ENCODE peak calls at places on chromosomes 1 and 21, in four cellular contexts. R, Y, K and M are unnamed samples. For H3K27me3, the result is how much of the 10 kb centered on the place peaks cover.

GRCh38 chr1:145961425-145962156 is 2.8 kb downstream of the ANKRD34A start:
- DNase-seq in K (no peak), R (peak), Y (peak), M (peak)

GRCh38 chr1:154843913-154844681 is 26.0 kb downstream of the KCNN3 start:
- DNase-seq in Y (no peak), K (no peak), R (no peak), M (no peak)

GRCh38 chr1:36359383-36359782 is 26.3 kb downstream of the STK40 start:
- DNase-seq in R (no peak), K (no peak), Y (no peak), M (no peak)

GRCh38 chr1:17586172-17586963 is 46.9 kb downstream of the ARHGEF10L start:
- DNase-seq in Y (no peak), R (no peak), K (no peak), M (no peak)

GRCh38 chr1:228477263-228477662 is 9.9 kb upstream of the RNF187 start:
- DNase-seq in K (no peak), Y (no peak), R (no peak), M (no peak)

GRCh38 chr1:110689868-110690267 is 15.1 kb upstream of the KCNA3 start:
- DNase-seq in R (no peak), K (no peak), Y (no peak), M (no peak)

GRCh38 chr1:7856345-7856744 is 3.5 kb upstream of the UTS2 start:
- DNase-seq in Y (no peak), R (no peak), K (peak), M (no peak)

GRCh38 chr1:202879128-202879527 is 9.8 kb downstream of the RABIF start:
- DNase-seq in K (no peak), Y (no peak), R (no peak), M (no peak)

GRCh38 chr21:26555554-26555953 is 17.5 kb downstream of the CYYR1 start:
- DNase-seq in Y (no peak), R (no peak), K (no peak), M (no peak)

GRCh38 chr1:207825719-207826556 is 74.1 kb downstream of the CD46 start:
- DNase-seq in Y (peak), R (peak), K (no peak), M (peak)

GRCh38 chr1:51506537-51506936 is 12.5 kb downstream of the EPS15 start:
- DNase-seq in R (peak), K (no peak), Y (no peak), M (no peak)

GRCh38 chr1:165877940-165878556 is 50.6 kb downstream of the UCK2 start:
- DNase-seq in Y (no peak), K (no peak), R (no peak), M (no peak)

GRCh38 chr1:20590313-20590777 is 1.4 kb downstream of the CDA start:
- DNase-seq in K (no peak), Y (no peak), R (no peak), M (no peak)

GRCh38 chr1:233907139-233907538 is 2.7 kb downstream of the SLC35F3 start:
- DNase-seq in Y (no peak), R (no peak), K (no peak), M (no peak)

GRCh38 chr1:26387447-26387846 is 14.9 kb upstream of the ZNF683 start:
- DNase-seq in Y (no peak), K (no peak), R (no peak), M (no peak)

GRCh38 chr1:84688461-84689061 is 1.7 kb downstream of the SSX2IP start:
- DNase-seq in K (no peak), Y (no peak), R (no peak), M (no peak)

GRCh38 chr1:53511933-53512806 is 53.0 kb downstream of the DMRTB1 start:
- DNase-seq in K (no peak), R (peak), Y (no peak), M (no peak)

GRCh38 chr1:245304698-245305097 is 149.9 kb downstream of the KIF26B start:
- DNase-seq in Y (no peak), K (no peak), R (no peak), M (no peak)

GRCh38 chr1:107444302-107444701 is 303.5 kb downstream of the NTNG1 start:
- DNase-seq in K (no peak), Y (no peak), R (no peak), M (no peak)

GRCh38 chr1:37437058-37437457 is 37.3 kb upstream of the ZC3H12A start:
- DNase-seq in R (no peak), Y (no peak), K (no peak), M (no peak)

GRCh38 chr1:234139966-234140365 is 233.3 kb upstream of the COA6 start:
- DNase-seq in R (no peak), Y (no peak), K (no peak), M (no peak)

GRCh38 chr1:223102797-223103533 is 40.1 kb downstream of the TLR5 start:
- DNase-seq in R (peak), K (no peak), Y (no peak), M (no peak)

GRCh38 chr1:246987083-246987690 is 20.7 kb downstream of the ZNF695 start:
- DNase-seq in R (no peak), K (no peak), Y (no peak), M (no peak)

GRCh38 chr1:8015809-8016165 is 10.3 kb downstream of the ERRFI1 start:
- DNase-seq in R (no peak), K (no peak), Y (no peak), M (no peak)

GRCh38 chr1:202237052-202237451 is 43.5 kb downstream of the LGR6 start:
- DNase-seq in Y (no peak), K (no peak), R (no peak), M (no peak)

GRCh38 chr1:178119623-178120022 is 25.7 kb downstream of the RASAL2 start:
- DNase-seq in R (no peak), Y (no peak), K (no peak), M (no peak)

GRCh38 chr1:228307218-228308023 is 99.2 kb downstream of the TRIM11 start:
- DNase-seq in K (no peak), Y (no peak), R (no peak), M (no peak)

GRCh38 chr1:31479801-31480200 is 66.8 kb downstream of the SERINC2 start:
- DNase-seq in Y (no peak), K (no peak), R (no peak), M (no peak)

GRCh38 chr1:196400478-196401453 is 207.5 kb downstream of the KCNT2 start:
- DNase-seq in R (peak), K (no peak), Y (no peak), M (no peak)

GRCh38 chr1:26224606-26225005 is 9.4 kb upstream of the CEP85 start:
- DNase-seq in Y (no peak), K (no peak), R (no peak), M (no peak)

GRCh38 chr1:152397474-152397873 is 16.6 kb downstream of the CRNN start:
- DNase-seq in Y (no peak), K (no peak), R (no peak), M (no peak)
- TF ChIP-seq CTCF in Y (no peak), K (no peak), R (no peak), M (no peak)

GRCh38 chr1:109444376-109444775 is 18.1 kb upstream of the PSMA5 start:
- DNase-seq in Y (no peak), K (no peak), R (no peak), M (no peak)
- H3K27me3 ChIP-seq in Y (under half), K (under half), R (under half), M (under half)

GRCh38 chr21:28337319-28337718 is 655.4 kb downstream of the LTN1 start:
- DNase-seq in Y (no peak), R (no peak), K (no peak), M (no peak)

GRCh38 chr21:28334407-28334806 is 658.3 kb downstream of the LTN1 start:
- DNase-seq in Y (no peak), R (no peak), K (no peak), M (no peak)

GRCh38 chr21:28333455-28334108 is 659.1 kb downstream of the LTN1 start:
- DNase-seq in K (no peak), Y (no peak), R (no peak), M (no peak)

GRCh38 chr21:28338906-28339305 is 653.8 kb downstream of the LTN1 start:
- DNase-seq in Y (no peak), R (peak), K (no peak), M (no peak)

DNA sequence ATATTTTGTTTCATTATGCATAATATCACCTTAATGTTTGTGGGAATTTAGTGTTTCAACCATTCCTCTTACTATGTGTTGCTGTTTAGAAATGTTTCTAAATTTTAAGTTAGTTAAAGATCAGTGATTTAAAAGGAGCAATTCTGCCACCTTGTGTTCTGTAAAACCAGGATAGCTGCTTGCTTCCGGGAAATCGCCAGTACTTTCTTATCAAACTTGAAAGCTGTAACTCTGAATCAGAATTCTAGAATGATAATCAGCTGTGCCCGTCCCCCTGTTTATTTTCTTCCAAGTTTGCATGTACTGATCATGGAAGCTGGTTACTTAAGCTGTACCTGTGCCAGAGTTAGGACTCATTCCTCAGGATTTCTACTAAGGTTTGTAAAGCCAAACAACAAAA is 656.4 kb downstream of the LTN1 start:
- DNase-seq in R (peak), Y (no peak), K (no peak), M (no peak)
- H3K27ac ChIP-seq in R (peak), Y (no peak), K (peak), M (no peak)

GRCh38 chr1:54834007-54834541 is 33.0 kb upstream of the TTC22 start:
- DNase-seq in R (no peak), Y (no peak), K (no peak), M (no peak)

GRCh38 chr1:54835970-54836369 is 34.8 kb upstream of the TTC22 start:
- DNase-seq in R (no peak), Y (no peak), K (no peak), M (no peak)

GRCh38 chr1:54836594-54836993 is 35.5 kb upstream of the TTC22 start:
- DNase-seq in K (peak), Y (no peak), R (no peak), M (no peak)

GRCh38 chr1:54837002-54837853 is 36.1 kb upstream of the TTC22 start:
- DNase-seq in R (no peak), K (peak), Y (no peak), M (no peak)

GRCh38 chr1:54835131-54835898 is 34.2 kb upstream of the TTC22 start:
- DNase-seq in Y (no peak), R (no peak), K (peak), M (no peak)
- TF ChIP-seq CTCF in Y (no peak), R (no peak), K (no peak), M (no peak)

DNA sequence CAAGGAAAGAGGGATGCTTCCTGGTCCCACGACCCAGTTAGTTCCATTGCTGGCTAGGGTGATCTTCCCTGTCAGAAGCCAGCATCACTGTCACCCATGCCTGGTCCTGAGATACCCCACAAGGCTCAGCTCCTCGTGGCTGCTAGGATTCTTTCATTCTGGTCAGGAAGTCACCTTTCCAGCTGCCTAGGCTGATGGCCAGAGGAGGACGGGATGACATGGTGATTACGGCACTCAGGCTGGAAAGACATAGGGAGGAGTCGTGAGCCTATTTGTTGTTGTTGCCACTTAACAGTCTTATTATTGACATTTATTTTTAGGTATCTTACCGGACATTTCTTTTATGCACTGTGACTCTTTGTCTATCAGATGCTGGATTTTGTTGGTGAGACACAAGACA is 20.0 kb upstream of the MAPKAPK2 start:
- DNase-seq in K (no peak), Y (no peak), R (no peak), M (no peak)
- H3K27me3 ChIP-seq in K (under half), Y (under half), R (under half), M (under half)

GRCh38 chr1:217009376-217009775 is 286.1 kb upstream of the ESRRG start:
- DNase-seq in R (no peak), Y (no peak), K (no peak), M (no peak)
- H3K27ac ChIP-seq in R (no peak), Y (no peak), K (no peak), M (no peak)

DNA sequence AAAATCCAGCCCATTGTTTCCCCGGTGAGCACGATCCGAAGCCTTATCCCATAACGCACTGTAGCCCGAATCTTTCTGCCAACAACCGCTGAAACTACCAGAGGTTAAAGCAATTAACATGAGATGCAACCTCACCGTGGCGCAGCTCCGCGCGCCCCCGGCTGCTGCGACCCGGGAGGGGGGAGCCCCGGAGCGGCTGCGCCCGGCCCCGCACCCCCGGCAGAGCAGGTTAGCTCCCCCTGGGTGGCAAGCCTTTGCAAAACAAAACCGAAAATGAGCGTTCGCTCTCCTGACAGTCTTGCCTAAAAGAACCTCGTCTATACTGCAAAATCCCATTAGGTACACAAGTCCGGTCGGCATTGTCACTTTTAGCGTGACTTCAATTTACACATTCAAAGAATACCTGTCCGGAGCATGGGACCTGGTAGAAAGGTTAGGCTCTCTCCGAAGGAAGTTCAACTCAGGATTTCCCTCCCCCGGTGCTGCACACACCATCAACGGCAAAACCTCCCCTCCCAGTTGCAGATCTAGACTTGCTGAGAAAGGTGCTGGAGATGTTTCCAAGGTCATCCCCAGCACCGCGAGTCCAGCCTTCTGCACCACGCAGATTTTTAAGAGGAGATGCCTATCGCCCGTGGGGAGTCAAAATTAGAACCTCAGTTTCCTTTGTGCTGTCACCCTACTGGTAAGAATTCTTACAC is 107.5 kb downstream of the ZNF281 start:
- DNase-seq in R (peak), K (no peak), Y (peak), M (peak)
- TF ChIP-seq CTCF in R (no peak), K (no peak), Y (no peak), M (no peak)

GRCh38 chr21:35147439-35147838 is 98.3 kb upstream of the RUNX1 start:
- DNase-seq in Y (no peak), K (no peak), R (no peak), M (no peak)
- H3K27me3 ChIP-seq in Y (under half), K (under half), R (under half), M (under half)

GRCh38 chr1:116409751-116410182 is 36.7 kb downstream of the ATP1A1 start:
- DNase-seq in R (no peak), Y (no peak), K (no peak), M (no peak)

GRCh38 chr1:116412480-116412798 is 39.4 kb downstream of the ATP1A1 start:
- DNase-seq in K (no peak), Y (no peak), R (no peak), M (no peak)

GRCh38 chr1:116412898-116413297 is 39.9 kb downstream of the ATP1A1 start:
- DNase-seq in K (no peak), Y (no peak), R (no peak), M (no peak)

GRCh38 chr1:116413414-116413813 is 40.4 kb downstream of the ATP1A1 start:
- DNase-seq in R (no peak), Y (no peak), K (no peak), M (no peak)

DNA sequence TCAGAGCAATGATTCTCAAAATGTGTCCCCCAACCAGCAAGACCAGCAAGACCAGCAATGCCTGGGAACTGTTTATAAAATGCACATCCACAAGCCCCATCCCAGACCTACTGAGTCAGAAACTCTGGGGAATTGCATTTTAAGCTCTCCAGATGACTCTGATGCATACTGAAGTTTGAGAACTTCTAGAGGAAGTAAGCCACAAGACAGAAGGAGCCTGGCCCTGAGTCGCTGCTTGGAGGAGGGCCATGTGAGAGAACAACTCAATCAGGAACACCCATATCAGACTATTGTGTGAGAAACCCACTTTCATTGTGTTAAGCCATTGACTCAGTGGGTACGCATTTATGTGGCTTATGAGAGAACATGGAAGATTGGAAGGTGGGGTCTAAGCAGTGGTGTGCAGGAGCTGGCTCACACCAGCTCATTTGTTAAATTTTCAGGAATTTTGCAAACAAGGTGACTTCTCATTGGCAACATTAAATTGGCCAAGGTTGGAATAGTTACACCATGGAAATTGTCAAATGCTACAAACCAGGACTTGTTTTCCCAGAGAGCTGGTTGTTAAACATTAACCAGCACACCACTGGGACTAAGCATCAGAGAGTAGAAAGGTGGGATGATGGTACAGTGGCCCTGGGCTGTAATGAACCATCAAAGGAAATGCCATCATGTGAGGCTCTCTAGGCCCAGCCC is 38.9 kb downstream of the ATP1A1 start:
- DNase-seq in R (no peak), K (no peak), Y (no peak), M (no peak)
- H3K27ac ChIP-seq in R (no peak), K (no peak), Y (no peak), M (no peak)

DNA sequence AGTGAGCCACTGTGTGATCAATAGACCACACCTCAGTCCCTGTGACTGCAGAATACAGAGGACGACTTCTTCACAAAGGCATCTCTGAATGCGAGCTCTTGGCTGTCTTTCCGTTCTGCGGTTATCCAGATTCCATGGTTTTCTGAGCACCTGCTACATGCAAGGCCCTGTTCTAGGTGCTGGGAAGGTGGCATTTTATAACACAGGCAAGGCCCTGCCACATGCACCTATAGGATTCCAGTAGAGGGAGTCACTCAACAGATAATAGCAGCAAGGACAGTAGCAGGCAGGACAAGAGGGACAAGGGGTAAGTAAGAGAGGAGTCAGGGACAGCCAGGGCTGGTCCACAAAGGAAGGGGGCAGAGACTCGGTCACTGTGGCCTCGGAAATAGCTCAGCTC is 9.0 kb downstream of the URB1 start:
- DNase-seq in Y (no peak), R (no peak), K (no peak), M (no peak)
- TF ChIP-seq CTCF in Y (no peak), R (no peak), K (no peak), M (no peak)